ENCODE peak calls at places on chromosomes 12 and 14, in seven cellular contexts. D is HT1080, A is Calu3, J is foreskin fibroblast, I is ecto neural progenitor cell, S is NCI-H2171, L is NCI-H748 treated with DMSO at 0.1 percent for 48 hours. R is an unnamed sample.

GRCh38 chr12:51051787-51052186 is 3.7 kb downstream of the LETMD1 start:
- DNase-seq in A (no peak), S (no peak), D (no peak), I (no peak), J (no peak), L (no peak), R (no peak)

GRCh38 chr12:89709157-89709993 is 737 bp upstream of the ATP2B1 start:
- DNase-seq in D (peak; percentile 99), I (peak; percentile 100), S (peak; percentile 96), L (peak; percentile 93), J (peak; percentile 100), A (peak; percentile 99), R (peak; percentile 99)

GRCh38 chr12:109822951-109823411 is 10.2 kb downstream of the TRPV4 start:
- DNase-seq in J (no peak), S (no peak), I (peak; percentile 50), L (no peak), D (peak; percentile 41), A (peak; percentile 90), R (peak; percentile 87)

GRCh38 chr12:96623818-96624217 is 134.4 kb downstream of the CFAP54 start:
- DNase-seq in L (no peak), I (no peak), D (no peak), S (no peak), A (no peak), J (no peak), R (no peak)

GRCh38 chr12:46266869-46267617 is 1.8 kb downstream of the SLC38A1 start:
- DNase-seq in I (peak; percentile 80), J (peak; percentile 50), L (peak; percentile 40), A (peak; percentile 33), S (peak; percentile 10), D (peak; percentile 48), R (peak; percentile 67)

GRCh38 chr14:90489916-90490726 is 93.3 kb downstream of the CALM1 start:
- DNase-seq in D (no peak), S (no peak), A (no peak), L (no peak), I (no peak), J (no peak), R (no peak)

GRCh38 chr12:29133141-29133540 is 15.9 kb upstream of the FAR2 start:
- DNase-seq in D (no peak), J (no peak), S (no peak), A (no peak), I (no peak), L (no peak), R (no peak)

GRCh38 chr14:52111583-52111982 is 42.7 kb upstream of the NID2 start:
- DNase-seq in D (peak; percentile 70), A (no peak), L (no peak), S (no peak), J (no peak), I (no peak), R (no peak)

GRCh38 chr12:110647669-110648068 is 33.7 kb downstream of the TCTN1 start:
- DNase-seq in S (no peak), D (no peak), A (no peak), I (no peak), J (no peak), L (no peak), R (no peak)

R was measured in body of pancreas.